ENCODE peak calls at places on chromosomes 6 and 20, in six cellular contexts. B is glutamatergic neuron, F is mucosa of descending colon, K is psoas muscle, J is GM20000, C is H1. R is an unnamed sample.

GRCh38 chr6:107458687-107459282 is 579 bp downstream of the PDSS2 start:
- DNase-seq in B (peak), F (peak), K (peak), J (peak), C (no peak), R (peak)

GRCh38 chr20:8128291-8129046 is 3.6 kb upstream of the PLCB1 start:
- DNase-seq in B (no peak), F (no peak), K (no peak), J (no peak), C (no peak), R (no peak)

GRCh38 chr20:59183751-59184150 is 20.1 kb downstream of the ZNF831 start:
- DNase-seq in B (no peak), F (no peak), K (no peak), J (no peak), C (no peak), R (no peak)

GRCh38 chr6:683742-684440 is 9.0 kb downstream of the EXOC2 start:
- DNase-seq in B (peak), F (no peak), K (no peak), J (no peak), C (peak), R (no peak)

GRCh38 chr20:57391439-57392129 is 388 bp downstream of the RBM38 start:
- DNase-seq in B (peak), F (peak), K (peak), J (peak), C (no peak), R (no peak)

GRCh38 chr20:33811763-33812672 is 870 bp downstream of the CHMP4B start:
- DNase-seq in B (no peak), F (peak), K (peak), J (peak), C (peak), R (peak)

GRCh38 chr6:95847061-95847460 is 168.7 kb upstream of the FUT9 start:
- DNase-seq in B (no peak), F (no peak), K (no peak), J (no peak), C (no peak), R (no peak)

GRCh38 chr20:30922129-30922528 is 335.3 kb upstream of the DEFB115 start:
- DNase-seq in B (peak), F (no peak), K (no peak), J (no peak), C (no peak), R (no peak)

GRCh38 chr6:41608443-41609151 is 29.7 kb upstream of the MDFI start:
- DNase-seq in B (no peak), F (no peak), K (no peak), J (no peak), C (no peak), R (no peak)

GRCh38 chr20:20318318-20319161 is 49.4 kb upstream of the INSM1 start:
- DNase-seq in B (no peak), F (no peak), K (no peak), J (no peak), C (no peak), R (no peak)

GRCh38 chr20:50885781-50886180 is 45.5 kb downstream of the ADNP start:
- DNase-seq in B (no peak), F (no peak), K (no peak), J (no peak), C (no peak), R (no peak)

GRCh38 chr6:39523987-39524386 is 201.2 kb downstream of the KIF6 start:
- DNase-seq in B (no peak), F (no peak), K (no peak), J (no peak), C (no peak), R (no peak)

GRCh38 chr6:86147859-86148258 is 505.2 kb upstream of the SYNCRIP start:
- DNase-seq in B (no peak), F (no peak), K (no peak), J (no peak), C (no peak), R (no peak)

GRCh38 chr6:144216668-144217218 is 66.4 kb downstream of the STX11 start:
- DNase-seq in B (peak), F (peak), K (peak), J (peak), C (no peak), R (peak)

GRCh38 chr6:155089746-155090145 is 94.6 kb downstream of the TIAM2 start:
- DNase-seq in B (no peak), F (no peak), K (no peak), J (no peak), C (no peak), R (no peak)

GRCh38 chr6:105993341-105993740 is 92.8 kb upstream of the PRDM1 start:
- DNase-seq in B (no peak), F (no peak), K (no peak), J (peak), C (no peak), R (no peak)

GRCh38 chr6:114534813-114535212 is 192.0 kb upstream of the HS3ST5 start:
- DNase-seq in B (no peak), F (no peak), K (no peak), J (no peak), C (no peak), R (no peak)

GRCh38 chr6:113558966-113559365 is 298.2 kb upstream of the MARCKS start:
- DNase-seq in B (no peak), F (no peak), K (no peak), J (no peak), C (no peak), R (no peak)

GRCh38 chr6:81894788-81895221 is 142.3 kb upstream of the TENT5A start:
- DNase-seq in B (no peak), F (no peak), K (no peak), J (no peak), C (no peak), R (no peak)

GRCh38 chr20:6506906-6507305 is 260.6 kb upstream of the BMP2 start:
- DNase-seq in B (no peak), F (no peak), K (no peak), J (no peak), C (no peak), R (no peak)

GRCh38 chr20:48702388-48703041 is 125.3 kb downstream of the PREX1 start:
- DNase-seq in B (no peak), F (no peak), K (no peak), J (no peak), C (no peak), R (no peak)

GRCh38 chr6:14320342-14320741 is 202.8 kb downstream of the CD83 start:
- DNase-seq in B (no peak), F (no peak), K (no peak), J (no peak), C (no peak), R (no peak)

GRCh38 chr6:14313220-14313619 is 195.6 kb downstream of the CD83 start:
- DNase-seq in B (no peak), F (no peak), K (no peak), J (peak), C (no peak), R (peak)

GRCh38 chr6:14315353-14315752 is 197.8 kb downstream of the CD83 start:
- DNase-seq in B (no peak), F (no peak), K (no peak), J (no peak), C (no peak), R (no peak)

GRCh38 chr6:14317616-14318015 is 200.0 kb downstream of the CD83 start:
- DNase-seq in B (peak), F (no peak), K (no peak), J (no peak), C (no peak), R (no peak)

GRCh38 chr6:14316911-14317535 is 199.5 kb downstream of the CD83 start:
- DNase-seq in B (peak), F (no peak), K (no peak), J (peak), C (no peak), R (peak)
- TF ChIP-seq CTCF in B (no peak), F (no peak), K (no peak), J (no peak), C (peak), R (peak)

DNA sequence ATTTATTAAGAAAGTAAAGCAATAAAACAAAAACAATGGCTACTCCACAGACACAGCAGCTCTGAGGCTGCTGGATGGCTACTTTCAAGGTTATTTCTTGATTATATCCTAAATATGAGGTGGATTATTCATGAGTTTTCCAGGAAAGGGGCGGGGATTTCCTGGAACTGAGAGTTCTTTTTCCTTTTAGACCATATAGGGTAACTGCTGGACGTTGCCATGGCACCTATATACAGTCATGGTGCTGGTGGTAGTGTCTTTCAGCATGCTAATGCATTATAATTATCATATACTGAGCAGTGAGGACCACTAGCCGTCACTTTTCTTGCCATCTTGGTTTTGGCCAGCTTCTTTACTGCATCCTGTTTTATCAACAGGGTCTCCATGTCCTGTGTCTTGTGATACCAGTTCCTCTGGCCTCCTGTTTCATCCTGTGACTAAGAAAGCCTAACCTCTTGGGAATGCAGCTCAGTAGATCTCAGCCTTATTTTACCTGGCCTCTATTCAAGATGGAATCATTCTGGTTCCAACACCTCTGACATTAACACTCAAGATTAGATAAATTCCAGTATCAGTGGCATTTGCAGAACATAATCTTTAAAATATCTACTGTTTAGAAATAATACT is 32.3 kb upstream of the TRDN start:
- DNase-seq in B (no peak), F (no peak), K (no peak), J (no peak), C (no peak), R (no peak)
- TF ChIP-seq CTCF in B (no peak), F (no peak), K (no peak), J (no peak), C (no peak), R (no peak)

GRCh38 chr6:2307794-2308193 is 62.4 kb upstream of the GMDS start:
- DNase-seq in B (no peak), F (no peak), K (no peak), J (no peak), C (no peak), R (no peak)

GRCh38 chr6:2309138-2309537 is 63.7 kb upstream of the GMDS start:
- DNase-seq in B (no peak), F (no peak), K (no peak), J (no peak), C (no peak), R (no peak)

GRCh38 chr6:2310042-2310441 is 64.6 kb upstream of the GMDS start:
- DNase-seq in B (no peak), F (no peak), K (no peak), J (no peak), C (no peak), R (no peak)

DNA sequence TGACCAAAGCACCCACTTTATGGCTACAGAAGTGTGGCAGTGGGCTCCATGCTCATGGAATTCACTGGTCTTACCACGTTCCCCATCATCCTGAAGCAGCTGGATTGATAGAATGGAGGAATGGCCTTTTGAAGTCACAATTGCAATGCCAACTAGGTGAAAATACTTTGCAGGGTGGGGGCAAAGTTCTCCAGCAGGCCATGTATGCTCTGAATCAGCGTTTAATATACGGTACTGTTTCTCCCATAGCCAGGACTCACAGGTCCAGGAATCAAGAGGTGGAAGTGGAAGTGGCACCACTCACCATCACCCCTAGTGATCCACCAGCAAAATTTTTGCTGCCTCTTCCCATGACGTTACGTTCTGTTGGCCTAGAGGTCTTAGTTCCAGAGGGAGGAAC is 60.5 kb upstream of the GMDS start:
- DNase-seq in B (no peak), F (no peak), K (no peak), J (no peak), C (no peak), R (no peak)
- TF ChIP-seq CTCF in B (no peak), F (no peak), K (no peak), J (no peak), C (no peak), R (no peak)

DNA sequence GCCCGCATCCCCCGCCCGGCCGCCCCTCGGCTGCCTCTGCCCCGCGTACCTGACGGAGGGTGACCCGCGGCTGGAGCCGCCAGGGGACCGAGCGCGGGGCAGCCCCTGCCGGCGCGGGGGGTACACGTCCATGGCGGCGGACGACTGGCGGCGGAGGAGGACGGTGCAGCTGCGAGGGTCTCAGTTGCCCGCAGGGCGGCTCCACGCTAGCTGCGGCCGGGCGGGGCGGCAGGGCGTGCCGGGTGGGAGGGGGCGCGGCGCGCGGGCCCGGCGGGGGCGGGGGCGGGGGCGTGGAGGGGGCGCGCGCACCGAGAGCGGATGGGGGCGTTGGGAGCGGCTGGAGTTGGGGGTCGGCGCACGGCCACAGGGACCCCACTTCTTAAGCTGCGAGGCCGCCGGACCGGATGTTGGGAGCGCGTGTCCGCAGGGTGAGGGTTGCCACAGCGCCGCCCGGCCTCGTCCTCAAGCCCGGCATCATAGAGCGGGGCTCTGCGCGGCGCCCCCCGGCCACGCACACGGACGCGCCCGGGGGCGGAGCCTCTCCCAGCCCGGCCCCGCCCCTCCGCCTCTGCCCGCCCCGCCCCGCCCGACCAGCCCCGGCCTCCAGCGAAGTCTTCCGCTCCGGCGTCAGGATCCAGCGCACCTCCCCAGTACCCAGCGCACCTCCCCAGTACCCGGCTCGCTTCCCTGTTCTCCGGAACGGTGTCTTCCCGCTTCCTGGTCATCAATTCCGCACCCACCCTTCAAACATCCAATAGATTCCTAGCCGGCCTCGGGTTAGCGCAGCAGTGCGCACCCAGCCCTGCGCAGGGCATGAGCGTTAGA is at the start of gene DNAAF9:
- DNase-seq in B (peak), F (peak), K (peak), J (peak), C (peak), R (peak)
- TF ChIP-seq CTCF in B (peak), F (no peak), K (peak), J (no peak), C (peak), R (peak)

GRCh38 chr6:142886431-142887170 is 58.4 kb downstream of the HIVEP2 start:
- DNase-seq in B (no peak), F (no peak), K (no peak), J (no peak), C (no peak), R (peak)
- TF ChIP-seq CTCF in B (no peak), F (peak), K (peak), J (peak), C (no peak), R (peak)

GRCh38 chr20:4455996-4456395 is 265.7 kb upstream of the PRND start:
- DNase-seq in B (no peak), F (no peak), K (no peak), J (no peak), C (no peak), R (no peak)
- TF ChIP-seq CTCF in B (no peak), F (no peak), K (no peak), J (no peak), C (no peak), R (no peak)